ENCODE peak calls at places on chromosomes 1 and 21, in five cellular contexts. One of them, this sample, is unnamed.
A peak's percentile ranks its signal among the peaks of the same experiment; 100 is the strongest.

GRCh38 chr1:17187065-17187464 is 17.9 kb upstream of the PADI1 start:
- DNase-seq in kidney epithelial cell: no peak
- DNase-seq in mesendoderm: no peak
- DNase-seq in mammary epithelial cell: no peak
- DNase-seq in fibroblast of lung: no peak
- DNase-seq in this sample: no peak

GRCh38 chr1:202005958-202006357 is 4.4 kb upstream of the ELF3 start:
- DNase-seq in kidney epithelial cell: no peak
- DNase-seq in mesendoderm: peak; percentile 66
- DNase-seq in mammary epithelial cell: no peak
- DNase-seq in fibroblast of lung: peak; percentile 40
- DNase-seq in this sample: no peak

GRCh38 chr1:199545780-199546179 is 481.7 kb upstream of the NR5A2 start:
- DNase-seq in kidney epithelial cell: no peak
- DNase-seq in mesendoderm: peak; percentile 60
- DNase-seq in mammary epithelial cell: peak; percentile 30
- DNase-seq in fibroblast of lung: no peak
- DNase-seq in this sample: no peak

GRCh38 chr1:12472798-12473551 is 145.0 kb downstream of the DHRS3 start:
- DNase-seq in kidney epithelial cell: no peak
- DNase-seq in mesendoderm: no peak
- DNase-seq in mammary epithelial cell: no peak
- DNase-seq in fibroblast of lung: no peak
- DNase-seq in this sample: no peak

GRCh38 chr1:43858324-43858723 is 75.3 kb upstream of the ARTN start:
- DNase-seq in kidney epithelial cell: peak; percentile 84
- DNase-seq in mesendoderm: peak; percentile 99
- DNase-seq in mammary epithelial cell: peak; percentile 99
- DNase-seq in fibroblast of lung: peak; percentile 97
- DNase-seq in this sample: no peak

GRCh38 chr1:246805135-246805716 is 81.0 kb downstream of the SCCPDH start:
- DNase-seq in kidney epithelial cell: no peak
- DNase-seq in mesendoderm: no peak
- DNase-seq in mammary epithelial cell: no peak
- DNase-seq in fibroblast of lung: no peak
- DNase-seq in this sample: no peak

GRCh38 chr1:924619-925323 is 1.0 kb downstream of the SAMD11 start:
- DNase-seq in kidney epithelial cell: no peak
- DNase-seq in mesendoderm: peak; percentile 75
- DNase-seq in mammary epithelial cell: peak; percentile 40
- DNase-seq in fibroblast of lung: peak; percentile 20
- DNase-seq in this sample: no peak

GRCh38 chr1:176111835-176112234 is 95.3 kb downstream of the COP1 start:
- DNase-seq in kidney epithelial cell: no peak
- DNase-seq in mesendoderm: no peak
- DNase-seq in mammary epithelial cell: peak; percentile 25
- DNase-seq in fibroblast of lung: peak; percentile 14
- DNase-seq in this sample: no peak

GRCh38 chr21:37530901-37531351 is 164.4 kb downstream of the DYRK1A start:
- DNase-seq in kidney epithelial cell: no peak
- DNase-seq in mesendoderm: no peak
- DNase-seq in mammary epithelial cell: no peak
- DNase-seq in fibroblast of lung: no peak
- DNase-seq in this sample: no peak

GRCh38 chr1:171645553-171646336 is 6.7 kb downstream of the MYOC start:
- DNase-seq in kidney epithelial cell: no peak
- DNase-seq in mesendoderm: no peak
- DNase-seq in mammary epithelial cell: no peak
- DNase-seq in fibroblast of lung: peak; percentile 63
- DNase-seq in this sample: peak; percentile 8

GRCh38 chr1:110687244-110687643 is 12.5 kb upstream of the KCNA3 start:
- DNase-seq in kidney epithelial cell: no peak
- DNase-seq in mesendoderm: no peak
- DNase-seq in mammary epithelial cell: peak; percentile 65
- DNase-seq in fibroblast of lung: peak; percentile 57
- DNase-seq in this sample: no peak

GRCh38 chr1:153058826-153059784 is 1.8 kb upstream of the SPRR2A start:
- DNase-seq in kidney epithelial cell: no peak
- DNase-seq in mesendoderm: peak; percentile 63
- DNase-seq in mammary epithelial cell: peak; percentile 8
- DNase-seq in fibroblast of lung: no peak
- DNase-seq in this sample: no peak

GRCh38 chr1:19468397-19468956 is 16.9 kb downstream of the CAPZB start:
- DNase-seq in kidney epithelial cell: no peak
- DNase-seq in mesendoderm: peak; percentile 46
- DNase-seq in mammary epithelial cell: no peak
- DNase-seq in fibroblast of lung: no peak
- DNase-seq in this sample: no peak

GRCh38 chr1:25245809-25246599 is 1.2 kb downstream of the RSRP1 start:
- DNase-seq in kidney epithelial cell: no peak
- DNase-seq in mesendoderm: peak; percentile 58
- DNase-seq in mammary epithelial cell: peak; percentile 31
- DNase-seq in fibroblast of lung: peak; percentile 41
- DNase-seq in this sample: no peak

GRCh38 chr1:24294757-24295371 is 24.3 kb upstream of the GRHL3 start:
- DNase-seq in kidney epithelial cell: peak; percentile 77
- DNase-seq in mesendoderm: peak; percentile 67
- DNase-seq in mammary epithelial cell: peak; percentile 91
- DNase-seq in fibroblast of lung: peak; percentile 86
- DNase-seq in this sample: no peak

GRCh38 chr1:24932725-24933294 is 2.7 kb upstream of the RUNX3 start:
- DNase-seq in kidney epithelial cell: no peak
- DNase-seq in mesendoderm: no peak
- DNase-seq in mammary epithelial cell: no peak
- DNase-seq in fibroblast of lung: no peak
- DNase-seq in this sample: no peak

GRCh38 chr1:85313888-85314696 is 37.7 kb upstream of the BCL10 start:
- DNase-seq in kidney epithelial cell: no peak
- DNase-seq in mesendoderm: peak; percentile 46
- DNase-seq in mammary epithelial cell: peak; percentile 80
- DNase-seq in fibroblast of lung: peak; percentile 87
- DNase-seq in this sample: no peak

GRCh38 chr1:77832889-77833288 is 53.4 kb downstream of the MIGA1 start:
- DNase-seq in kidney epithelial cell: peak; percentile 59
- DNase-seq in mesendoderm: no peak
- DNase-seq in mammary epithelial cell: peak; percentile 68
- DNase-seq in fibroblast of lung: peak; percentile 100
- DNase-seq in this sample: no peak

GRCh38 chr1:15173863-15174614 is 20.5 kb downstream of the TMEM51 start:
- DNase-seq in kidney epithelial cell: no peak
- DNase-seq in mesendoderm: no peak
- DNase-seq in mammary epithelial cell: peak; percentile 79
- DNase-seq in fibroblast of lung: no peak
- DNase-seq in this sample: no peak

GRCh38 chr1:33176362-33176850 is 5.4 kb downstream of the TRIM62 start:
- DNase-seq in kidney epithelial cell: no peak
- DNase-seq in mesendoderm: no peak
- DNase-seq in mammary epithelial cell: peak; percentile 56
- DNase-seq in fibroblast of lung: no peak
- DNase-seq in this sample: no peak

GRCh38 chr1:55310517-55310927 is 95.4 kb upstream of the USP24 start:
- DNase-seq in kidney epithelial cell: peak; percentile 89
- DNase-seq in mesendoderm: peak; percentile 25
- DNase-seq in mammary epithelial cell: peak; percentile 95
- DNase-seq in fibroblast of lung: peak; percentile 98
- DNase-seq in this sample: peak; percentile 12

GRCh38 chr1:6280761-6281451 is 20.0 kb upstream of the GPR153 start:
- DNase-seq in kidney epithelial cell: no peak
- DNase-seq in mesendoderm: peak; percentile 70
- DNase-seq in mammary epithelial cell: no peak
- DNase-seq in fibroblast of lung: peak; percentile 74
- DNase-seq in this sample: no peak

GRCh38 chr1:207993477-207994445 is 82.8 kb upstream of the CD34 start:
- DNase-seq in kidney epithelial cell: no peak
- DNase-seq in mesendoderm: peak; percentile 70
- DNase-seq in mammary epithelial cell: no peak
- DNase-seq in fibroblast of lung: peak; percentile 10
- DNase-seq in this sample: no peak

GRCh38 chr1:99490031-99490430 is 155.9 kb upstream of the PALMD start:
- DNase-seq in kidney epithelial cell: no peak
- DNase-seq in mesendoderm: no peak
- DNase-seq in mammary epithelial cell: no peak
- DNase-seq in fibroblast of lung: no peak
- DNase-seq in this sample: no peak

GRCh38 chr1:234598974-234599616 is 10.9 kb downstream of the IRF2BP2 start:
- DNase-seq in kidney epithelial cell: no peak
- DNase-seq in mesendoderm: no peak
- DNase-seq in mammary epithelial cell: no peak
- DNase-seq in fibroblast of lung: no peak
- DNase-seq in this sample: no peak

GRCh38 chr1:243723458-243724043 is 126.5 kb downstream of the AKT3 start:
- DNase-seq in kidney epithelial cell: no peak
- DNase-seq in mesendoderm: no peak
- DNase-seq in mammary epithelial cell: no peak
- DNase-seq in fibroblast of lung: no peak
- DNase-seq in this sample: no peak

GRCh38 chr1:222761171-222761570 is 24.2 kb downstream of the FAM177B start:
- DNase-seq in kidney epithelial cell: no peak
- DNase-seq in mesendoderm: no peak
- DNase-seq in mammary epithelial cell: no peak
- DNase-seq in fibroblast of lung: no peak
- DNase-seq in this sample: no peak

GRCh38 chr1:236084386-236084730 is 19.5 kb upstream of the NID1 start:
- DNase-seq in kidney epithelial cell: no peak
- DNase-seq in mesendoderm: no peak
- DNase-seq in mammary epithelial cell: no peak
- DNase-seq in fibroblast of lung: no peak
- DNase-seq in this sample: no peak

GRCh38 chr1:17890815-17891191 is 135.7 kb downstream of the ACTL8 start:
- DNase-seq in kidney epithelial cell: no peak
- DNase-seq in mesendoderm: no peak
- DNase-seq in mammary epithelial cell: no peak
- DNase-seq in fibroblast of lung: no peak
- DNase-seq in this sample: no peak

GRCh38 chr1:170164103-170164763 is 18.5 kb downstream of the NTMT2 start:
- DNase-seq in kidney epithelial cell: no peak
- DNase-seq in mesendoderm: no peak
- DNase-seq in mammary epithelial cell: no peak
- DNase-seq in fibroblast of lung: no peak
- DNase-seq in this sample: no peak
- H3K4me3 ChIP-seq in kidney epithelial cell: no peak overlapping the region
- H3K4me3 ChIP-seq in mesendoderm: no peak overlapping the region
- H3K4me3 ChIP-seq in mammary epithelial cell: no peak overlapping the region
- H3K4me3 ChIP-seq in fibroblast of lung: no peak overlapping the region
- H3K4me3 ChIP-seq in this sample: no peak overlapping the region

DNA sequence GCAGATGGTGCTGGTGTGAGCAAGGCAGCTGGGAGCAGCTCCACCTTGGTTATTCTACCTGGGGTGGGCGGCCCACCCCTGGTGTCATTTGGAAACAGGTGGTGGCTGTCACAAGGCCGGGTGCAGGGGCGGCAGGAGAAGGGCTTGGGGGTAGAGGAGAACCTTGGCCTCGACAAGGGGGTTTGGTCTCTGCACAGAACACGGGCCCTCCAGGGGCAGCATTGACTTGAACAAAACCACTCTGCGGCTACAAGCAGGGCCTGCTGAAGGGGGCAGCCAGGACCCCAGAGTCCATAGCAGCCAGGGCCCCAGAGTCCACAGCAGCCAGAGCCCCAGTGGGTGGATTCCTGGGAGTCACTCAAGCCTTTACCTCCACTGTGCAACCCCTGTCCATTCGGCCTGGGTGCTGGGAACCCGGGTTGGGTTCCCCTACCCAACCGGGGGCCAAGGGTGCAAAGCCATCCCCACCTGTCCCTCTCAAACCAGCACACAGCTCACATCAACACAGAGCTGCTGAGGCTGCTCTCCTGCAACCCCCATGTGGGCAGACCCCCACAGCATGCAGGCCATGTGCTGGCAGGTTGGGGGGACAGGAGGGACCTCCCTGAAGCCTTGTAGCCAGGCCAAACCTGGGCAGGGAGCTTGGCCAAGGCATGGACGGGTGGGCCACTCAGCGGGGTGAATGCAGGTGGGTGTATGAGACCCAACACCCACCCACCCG is 7.7 kb downstream of the TRIM11 start:
- DNase-seq in kidney epithelial cell: no peak
- DNase-seq in mesendoderm: no peak
- DNase-seq in mammary epithelial cell: no peak
- DNase-seq in fibroblast of lung: no peak
- DNase-seq in this sample: no peak
- H3K36me3 ChIP-seq in kidney epithelial cell: peaks cover 1% of the 10 kb centered on the region
- H3K36me3 ChIP-seq in mesendoderm: peaks cover 12% of the 10 kb centered on the region
- H3K36me3 ChIP-seq in mammary epithelial cell: peaks cover 13% of the 10 kb centered on the region
- H3K36me3 ChIP-seq in fibroblast of lung: peaks cover 19% of the 10 kb centered on the region
- H3K36me3 ChIP-seq in this sample: peaks cover 37% of the 10 kb centered on the region

DNA sequence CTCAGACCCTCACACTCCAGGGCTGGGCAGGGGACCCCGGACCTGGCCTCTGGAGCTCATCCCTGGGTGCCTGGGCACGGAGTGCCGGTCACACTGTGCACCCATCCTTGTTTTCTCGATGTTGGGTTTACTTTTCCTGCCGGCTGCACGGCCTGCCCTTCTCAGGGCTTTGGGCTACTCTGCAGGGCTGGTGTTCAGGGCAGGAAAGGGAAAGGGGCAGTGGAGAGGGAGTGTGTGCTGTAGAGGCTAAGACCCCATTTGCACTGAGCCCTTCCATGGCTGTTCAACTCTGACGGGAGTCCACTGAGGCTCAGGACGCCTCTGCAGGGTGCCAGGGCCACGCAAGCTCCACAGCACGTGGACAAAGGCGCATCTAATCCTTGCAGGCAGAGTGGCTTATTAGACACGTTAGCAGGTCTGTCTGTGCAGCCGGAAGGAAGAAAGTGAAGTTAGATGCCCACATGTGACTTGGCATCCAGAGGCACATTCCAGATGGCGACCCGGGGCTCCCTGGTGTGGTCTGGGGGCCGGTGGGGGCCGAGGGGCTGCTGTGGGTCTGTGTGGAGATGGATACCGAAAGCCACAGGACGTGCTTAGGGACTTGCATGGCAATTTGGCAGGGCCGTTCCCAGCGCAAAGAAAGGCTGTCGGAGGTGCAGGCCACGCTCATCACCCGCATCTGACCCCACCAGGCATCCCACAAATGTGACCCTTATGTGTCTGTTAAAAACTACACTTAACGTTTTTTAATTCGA is 33.6 kb downstream of the COL18A1 start:
- DNase-seq in kidney epithelial cell: no peak
- DNase-seq in mesendoderm: no peak
- DNase-seq in mammary epithelial cell: no peak
- DNase-seq in fibroblast of lung: no peak
- DNase-seq in this sample: no peak
- H3K4me3 ChIP-seq in kidney epithelial cell: no peak overlapping the region
- H3K4me3 ChIP-seq in mesendoderm: no peak overlapping the region
- H3K4me3 ChIP-seq in mammary epithelial cell: no peak overlapping the region
- H3K4me3 ChIP-seq in fibroblast of lung: no peak overlapping the region
- H3K4me3 ChIP-seq in this sample: peak overlapping the region; percentile 74

DNA sequence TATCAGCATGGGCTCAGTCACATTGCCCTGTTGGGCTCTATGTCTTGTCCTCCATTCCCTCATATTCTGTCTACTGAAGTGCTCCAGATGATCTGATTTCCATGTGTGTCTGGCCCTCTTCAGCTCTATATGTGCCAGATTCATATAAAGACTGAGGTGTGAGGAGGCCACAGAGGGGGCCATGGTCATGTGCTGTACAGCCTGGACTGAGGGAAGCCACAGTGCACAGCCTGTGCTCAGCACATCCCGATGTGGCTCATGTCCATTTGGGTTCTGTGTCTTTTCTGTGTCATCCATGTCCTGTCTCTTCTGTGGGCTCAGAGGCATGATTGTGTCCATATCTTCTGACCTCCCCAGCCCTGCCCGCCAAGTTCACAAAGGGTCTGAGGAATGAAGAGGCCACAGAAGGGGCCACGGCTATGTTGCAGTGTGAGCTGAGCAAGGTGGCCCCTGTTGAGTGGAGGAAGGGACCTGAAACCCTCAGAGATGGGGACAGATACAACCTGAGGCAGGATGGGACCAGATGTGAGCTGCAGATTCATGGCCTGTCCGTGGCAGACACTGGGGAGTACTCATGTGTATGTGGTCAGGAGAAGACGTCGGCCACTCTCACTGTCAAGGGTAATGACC is 97.0 kb downstream of the OBSCN start:
- DNase-seq in kidney epithelial cell: no peak
- DNase-seq in mesendoderm: no peak
- DNase-seq in mammary epithelial cell: no peak
- DNase-seq in fibroblast of lung: no peak
- DNase-seq in this sample: no peak
- H3K36me3 ChIP-seq in kidney epithelial cell: no peaks in the 10 kb centered on the region
- H3K36me3 ChIP-seq in mesendoderm: no peaks in the 10 kb centered on the region
- H3K36me3 ChIP-seq in mammary epithelial cell: no peaks in the 10 kb centered on the region
- H3K36me3 ChIP-seq in fibroblast of lung: no peaks in the 10 kb centered on the region
- H3K36me3 ChIP-seq in this sample: no peaks in the 10 kb centered on the region